ENCODE peak calls at places on chromosome 11, in nine cellular contexts. One of them, this sample, is unnamed.

GRCh38 chr11:125465254-125465653 is 30.8 kb downstream of the FEZ1 start:
- DNase-seq in uterus: no peak
- DNase-seq in AG09309: no peak
- DNase-seq in fibroblast of mammary gland: no peak
- DNase-seq in dorsolateral prefrontal cortex: no peak
- DNase-seq in left colon: no peak
- DNase-seq in T-helper 1 cell: no peak
- DNase-seq in mucosa of descending colon: no peak
- DNase-seq in ELF-1: no peak
- DNase-seq in this sample: no peak

GRCh38 chr11:93630037-93630436 is 31.4 kb upstream of the CEP295 start:
- DNase-seq in left colon: no peak
- DNase-seq in dorsolateral prefrontal cortex: no peak
- DNase-seq in uterus: no peak
- DNase-seq in T-helper 1 cell: no peak
- DNase-seq in AG09309: no peak
- DNase-seq in mucosa of descending colon: no peak
- DNase-seq in fibroblast of mammary gland: no peak
- DNase-seq in ELF-1: no peak
- DNase-seq in this sample: no peak

GRCh38 chr11:94840209-94840608 is 72.1 kb downstream of the AMOTL1 start:
- DNase-seq in T-helper 1 cell: no peak
- DNase-seq in ELF-1: no peak
- DNase-seq in left colon: no peak
- DNase-seq in AG09309: no peak
- DNase-seq in mucosa of descending colon: no peak
- DNase-seq in fibroblast of mammary gland: peak
- DNase-seq in dorsolateral prefrontal cortex: no peak
- DNase-seq in uterus: no peak
- DNase-seq in this sample: no peak

GRCh38 chr11:110968348-110969062 is 256.3 kb upstream of the ARHGAP20 start:
- DNase-seq in T-helper 1 cell: no peak
- DNase-seq in AG09309: no peak
- DNase-seq in fibroblast of mammary gland: peak
- DNase-seq in dorsolateral prefrontal cortex: no peak
- DNase-seq in left colon: no peak
- DNase-seq in uterus: no peak
- DNase-seq in ELF-1: no peak
- DNase-seq in mucosa of descending colon: no peak
- DNase-seq in this sample: no peak

GRCh38 chr11:64803846-64804345 is 882 bp upstream of the MAP4K2 start:
- DNase-seq in AG09309: no peak
- DNase-seq in fibroblast of mammary gland: no peak
- DNase-seq in ELF-1: no peak
- DNase-seq in uterus: no peak
- DNase-seq in T-helper 1 cell: no peak
- DNase-seq in left colon: no peak
- DNase-seq in mucosa of descending colon: no peak
- DNase-seq in dorsolateral prefrontal cortex: no peak
- DNase-seq in this sample: no peak

GRCh38 chr11:35288817-35289541 is 130.4 kb downstream of the SLC1A2 start:
- DNase-seq in T-helper 1 cell: peak
- DNase-seq in ELF-1: no peak
- DNase-seq in mucosa of descending colon: no peak
- DNase-seq in left colon: no peak
- DNase-seq in AG09309: peak
- DNase-seq in fibroblast of mammary gland: peak
- DNase-seq in dorsolateral prefrontal cortex: no peak
- DNase-seq in uterus: no peak
- DNase-seq in this sample: peak

GRCh38 chr11:128689946-128690745 is 3.7 kb upstream of the FLI1 start:
- DNase-seq in T-helper 1 cell: no peak
- DNase-seq in left colon: no peak
- DNase-seq in dorsolateral prefrontal cortex: no peak
- DNase-seq in mucosa of descending colon: peak
- DNase-seq in ELF-1: peak
- DNase-seq in uterus: no peak
- DNase-seq in fibroblast of mammary gland: no peak
- DNase-seq in AG09309: no peak
- DNase-seq in this sample: no peak

GRCh38 chr11:8699903-8700302 is 17.3 kb downstream of the RPL27A start:
- DNase-seq in dorsolateral prefrontal cortex: peak
- DNase-seq in T-helper 1 cell: no peak
- DNase-seq in fibroblast of mammary gland: peak
- DNase-seq in left colon: no peak
- DNase-seq in uterus: peak
- DNase-seq in ELF-1: peak
- DNase-seq in mucosa of descending colon: peak
- DNase-seq in AG09309: no peak
- DNase-seq in this sample: no peak

GRCh38 chr11:58616594-58616993 is 5.9 kb upstream of the CNTF start:
- DNase-seq in mucosa of descending colon: no peak
- DNase-seq in T-helper 1 cell: no peak
- DNase-seq in dorsolateral prefrontal cortex: no peak
- DNase-seq in fibroblast of mammary gland: peak
- DNase-seq in ELF-1: no peak
- DNase-seq in uterus: peak
- DNase-seq in AG09309: peak
- DNase-seq in left colon: no peak
- DNase-seq in this sample: peak

GRCh38 chr11:105899776-105900175 is 122.3 kb downstream of the MSANTD4 start:
- DNase-seq in ELF-1: no peak
- DNase-seq in mucosa of descending colon: no peak
- DNase-seq in uterus: no peak
- DNase-seq in dorsolateral prefrontal cortex: no peak
- DNase-seq in T-helper 1 cell: no peak
- DNase-seq in fibroblast of mammary gland: no peak
- DNase-seq in AG09309: no peak
- DNase-seq in left colon: no peak
- DNase-seq in this sample: no peak

GRCh38 chr11:43135966-43136534 is 175.7 kb upstream of the API5 start:
- DNase-seq in dorsolateral prefrontal cortex: no peak
- DNase-seq in mucosa of descending colon: no peak
- DNase-seq in uterus: no peak
- DNase-seq in ELF-1: peak
- DNase-seq in T-helper 1 cell: no peak
- DNase-seq in left colon: no peak
- DNase-seq in AG09309: no peak
- DNase-seq in fibroblast of mammary gland: no peak
- DNase-seq in this sample: no peak

GRCh38 chr11:23078289-23078971 is 218.2 kb upstream of the CCDC179 start:
- DNase-seq in mucosa of descending colon: no peak
- DNase-seq in AG09309: no peak
- DNase-seq in ELF-1: no peak
- DNase-seq in T-helper 1 cell: no peak
- DNase-seq in dorsolateral prefrontal cortex: no peak
- DNase-seq in fibroblast of mammary gland: peak
- DNase-seq in uterus: no peak
- DNase-seq in left colon: no peak
- DNase-seq in this sample: peak

GRCh38 chr11:27174026-27174425 is 133.4 kb downstream of the BBOX1 start:
- DNase-seq in T-helper 1 cell: no peak
- DNase-seq in fibroblast of mammary gland: no peak
- DNase-seq in AG09309: no peak
- DNase-seq in ELF-1: peak
- DNase-seq in dorsolateral prefrontal cortex: no peak
- DNase-seq in mucosa of descending colon: no peak
- DNase-seq in left colon: no peak
- DNase-seq in uterus: no peak
- DNase-seq in this sample: no peak

GRCh38 chr11:83639995-83640758 is 354.0 kb upstream of the CCDC90B start:
- DNase-seq in dorsolateral prefrontal cortex: no peak
- DNase-seq in left colon: no peak
- DNase-seq in uterus: no peak
- DNase-seq in ELF-1: no peak
- DNase-seq in fibroblast of mammary gland: no peak
- DNase-seq in mucosa of descending colon: no peak
- DNase-seq in T-helper 1 cell: no peak
- DNase-seq in AG09309: no peak
- DNase-seq in this sample: no peak

This sample was measured in HS-5.